ENCODE peak calls at places on chromosome 20, in four cellular contexts. Y, K, C and W are unnamed samples.

GRCh38 chr20:8147476-8147875 is 15.4 kb downstream of the PLCB1 start:
- DNase-seq in C (no peak), Y (no peak), K (no peak), W (no peak)

GRCh38 chr20:2692886-2693285 is 306 bp downstream of the EBF4 start:
- DNase-seq in K (no peak), Y (no peak), C (no peak), W (no peak)

GRCh38 chr20:19497064-19497463 is 261.0 kb upstream of the RIN2 start:
- DNase-seq in Y (no peak), K (peak), C (no peak), W (peak)

GRCh38 chr20:40323411-40323810 is 365.6 kb downstream of the MAFB start:
- DNase-seq in Y (no peak), C (no peak), K (no peak), W (peak)

GRCh38 chr20:46554850-46555249 is 4.4 kb upstream of the OCSTAMP start:
- DNase-seq in Y (no peak), C (no peak), K (no peak), W (no peak)

GRCh38 chr20:46268131-46268611 is 40.1 kb downstream of the CDH22 start:
- DNase-seq in K (no peak), C (no peak), Y (no peak), W (no peak)

GRCh38 chr20:34389206-34389953 is 26.3 kb downstream of the ITCH start:
- DNase-seq in K (no peak), Y (no peak), C (no peak), W (no peak)

GRCh38 chr20:57652865-57653545 is 32.8 kb upstream of the ZBP1 start:
- DNase-seq in Y (no peak), C (no peak), K (no peak), W (no peak)

GRCh38 chr20:2749951-2750342 is 50.5 kb downstream of the CPXM1 start:
- DNase-seq in C (no peak), Y (no peak), K (no peak), W (no peak)

GRCh38 chr20:62066339-62066982 is 780 bp upstream of the TAF4 start:
- DNase-seq in C (peak), K (peak), Y (no peak), W (no peak)

GRCh38 chr20:51797357-51798025 is 4.8 kb downstream of the SALL4 start:
- DNase-seq in C (peak), K (no peak), Y (no peak), W (no peak)

GRCh38 chr20:52747736-52748135 is 224.4 kb upstream of the TSHZ2 start:
- DNase-seq in C (peak), Y (no peak), K (peak), W (peak)

GRCh38 chr20:46093531-46093930 is 3.8 kb upstream of the NCOA5 start:
- DNase-seq in K (no peak), C (no peak), Y (no peak), W (no peak)

GRCh38 chr20:59575653-59576052 is 28.7 kb upstream of the PHACTR3 start:
- DNase-seq in C (no peak), K (no peak), Y (no peak), W (no peak)